ENCODE peak calls at places on chromosome 5, in four cellular contexts. N, X, G and P are unnamed samples.

GRCh38 chr5:133869675-133869978 is 98.8 kb downstream of the C5orf15 start:
- ATAC-seq in G (no peak), X (no peak), N (no peak), P (no peak)

GRCh38 chr5:112004867-112005532 is 248.0 kb upstream of the NREP start:
- ATAC-seq in X (no peak), N (peak), G (no peak), P (peak)

GRCh38 chr5:9347032-9347431 is 198.8 kb downstream of the SEMA5A start:
- ATAC-seq in X (no peak), G (no peak), N (no peak), P (no peak)

GRCh38 chr5:75373862-75374261 is 36.8 kb downstream of the HMGCR start:
- ATAC-seq in G (no peak), N (no peak), X (no peak), P (no peak)

GRCh38 chr5:81604193-81604592 is 146.7 kb downstream of the SSBP2 start:
- ATAC-seq in G (no peak), N (no peak), X (no peak), P (no peak)

GRCh38 chr5:154015071-154015693 is 23.5 kb downstream of the FAM114A2 start:
- ATAC-seq in N (no peak), G (no peak), X (no peak), P (no peak)

GRCh38 chr5:142395334-142395733 is 70.5 kb upstream of the SPRY4 start:
- ATAC-seq in X (no peak), G (no peak), N (no peak), P (no peak)

GRCh38 chr5:121693864-121694263 is 157.8 kb upstream of the FTMT start:
- ATAC-seq in N (peak), X (no peak), G (no peak), P (no peak)

GRCh38 chr5:173413476-173413982 is 85.3 kb upstream of the STC2 start:
- ATAC-seq in G (no peak), X (no peak), N (no peak), P (no peak)

GRCh38 chr5:157582731-157583580 is 7.4 kb upstream of the ADAM19 start:
- ATAC-seq in N (peak), G (peak), X (no peak), P (no peak)

GRCh38 chr5:91235194-91235793 is 147.8 kb downstream of the ARRDC3 start:
- ATAC-seq in X (no peak), G (no peak), N (no peak), P (no peak)